ENCODE peak calls at places on chromosomes 4 and X, in five cellular contexts. D is M059J; T is activated naive CD8-positive, alpha-beta T cell treated with anti-CD3 and anti-CD28 coated beads, Interleukin-2, amount 50 U/mL, for 16 hours; P is germinal center; U is stimulated activated CD4-positive, alpha-beta T cell treated with anti-CD3 and anti-CD28 coated beads, Interleukin-15, amount 100 ng/mL, for 24 hours. R is an unnamed sample.
A peak's percentile ranks its signal among the peaks of the same experiment; 100 is the strongest.

GRCh38 chr4:158496030-158496741 is 25.5 kb upstream of the RXFP1 start:
- DNase-seq in D (peak; percentile 26), U (peak; percentile 46), T (no peak), P (peak; percentile 5), R (peak; percentile 21)

GRCh38 chrX:70196961-70197805 is 19.9 kb downstream of the DGAT2L6 start:
- DNase-seq in U (peak; percentile 71), D (peak; percentile 62), P (peak; percentile 26), T (peak; percentile 32), R (peak; percentile 62)

GRCh38 chr4:94406668-94407437 is 44.9 kb upstream of the PDLIM5 start:
- DNase-seq in T (peak; percentile 11), D (peak; percentile 74), P (peak; percentile 7), U (peak; percentile 68), R (peak; percentile 87)

GRCh38 chr4:68630371-68630770 is 40.1 kb downstream of the UGT2B15 start:
- DNase-seq in D (peak; percentile 88), T (no peak), U (no peak), P (no peak), R (no peak)

GRCh38 chr4:108365551-108365950 is 196.8 kb upstream of the LEF1 start:
- DNase-seq in U (no peak), T (no peak), P (no peak), D (no peak), R (no peak)

GRCh38 chrX:151384807-151385206 is 12.2 kb upstream of the VMA21 start:
- DNase-seq in U (no peak), P (no peak), T (no peak), D (no peak), R (no peak)

GRCh38 chr4:145808848-145809512 is 129.0 kb downstream of the C4orf51 start:
- DNase-seq in P (no peak), T (no peak), U (peak; percentile 14), D (no peak), R (peak; percentile 26)

GRCh38 chrX:68695206-68695845 is 47.9 kb downstream of the STARD8 start:
- DNase-seq in U (no peak), P (no peak), D (peak; percentile 54), T (no peak), R (peak; percentile 19)

GRCh38 chrX:84044051-84044450 is 143.9 kb downstream of the RPS6KA6 start:
- DNase-seq in U (no peak), P (no peak), T (no peak), D (no peak), R (no peak)

GRCh38 chr4:3721627-3722026 is 44.6 kb upstream of the ADRA2C start:
- DNase-seq in T (no peak), P (no peak), U (no peak), D (no peak), R (no peak)

GRCh38 chrX:14032383-14032782 is 2.7 kb upstream of the GEMIN8 start:
- DNase-seq in T (peak; percentile 9), D (peak; percentile 48), P (peak; percentile 12), U (peak; percentile 54), R (peak; percentile 65)

GRCh38 chrX:13087322-13088154 is 43.1 kb upstream of the FAM9C start:
- DNase-seq in P (peak; percentile 41), D (peak; percentile 92), T (no peak), U (peak; percentile 65), R (no peak)

GRCh38 chrX:101668143-101668542 is 8.5 kb upstream of the ARMCX2 start:
- DNase-seq in P (no peak), T (no peak), U (no peak), D (no peak), R (no peak)

GRCh38 chr4:110480031-110480549 is 4.1 kb downstream of the ENPEP start:
- DNase-seq in P (no peak), U (no peak), T (no peak), D (peak; percentile 62), R (no peak)